ENCODE peak calls at places on chromosomes 16 and 17, in five cellular contexts. R, J, E, W and Q are unnamed samples.

GRCh38 chr17:50218771-50219315 is 17.4 kb upstream of the COL1A1 start:
- DNase-seq in E (no peak), R (no peak), W (peak; percentile 89), J (peak; percentile 90), Q (peak; percentile 24)

GRCh38 chr17:72749119-72749572 is 343.3 kb downstream of the SLC39A11 start:
- DNase-seq in J (no peak), E (no peak), R (no peak), W (no peak), Q (no peak)

GRCh38 chr17:788551-788950 is 6.4 kb downstream of the MRM3 start:
- DNase-seq in W (no peak), R (no peak), E (no peak), J (no peak), Q (no peak)

GRCh38 chr17:67421869-67422273 is 44.8 kb downstream of the PITPNC1 start:
- DNase-seq in R (no peak), E (no peak), J (peak; percentile 97), W (peak; percentile 42), Q (no peak)

GRCh38 chr17:28227278-28228108 is 91.5 kb upstream of the TMEM97 start:
- DNase-seq in R (no peak), J (peak; percentile 28), E (peak; percentile 80), W (no peak), Q (no peak)

GRCh38 chr16:67993207-67994036 is 5.9 kb downstream of the DPEP2 start:
- DNase-seq in R (peak; percentile 93), J (peak; percentile 49), E (peak; percentile 74), W (peak; percentile 13), Q (peak; percentile 89)

GRCh38 chr17:2893422-2893914 is 97.2 kb downstream of the RAP1GAP2 start:
- DNase-seq in R (no peak), W (no peak), E (no peak), J (no peak), Q (no peak)

GRCh38 chr17:50588391-50589111 is 28.0 kb downstream of the CACNA1G start:
- DNase-seq in W (no peak), R (no peak), E (no peak), J (no peak), Q (no peak)

GRCh38 chr17:41907185-41907556 is 11.6 kb downstream of the ACLY start:
- DNase-seq in W (no peak), E (no peak), J (peak; percentile 24), R (no peak), Q (no peak)

GRCh38 chr17:77382966-77383612 is 242.3 kb downstream of the SEC14L1 start:
- DNase-seq in J (peak; percentile 69), E (no peak), W (peak; percentile 80), R (no peak), Q (no peak)

GRCh38 chr16:56116577-56116964 is 74.7 kb upstream of the GNAO1 start:
- DNase-seq in E (no peak), R (no peak), J (no peak), W (no peak), Q (no peak)

GRCh38 chr16:57510016-57510871 is 24.0 kb upstream of the DOK4 start:
- DNase-seq in E (no peak), W (no peak), R (peak; percentile 30), J (no peak), Q (no peak)

GRCh38 chr16:79639576-79640311 is 39.2 kb upstream of the MAF start:
- DNase-seq in R (no peak), E (no peak), J (no peak), W (no peak), Q (no peak)

GRCh38 chr16:84952335-84953050 is 58.8 kb downstream of the ZDHHC7 start:
- DNase-seq in R (peak; percentile 75), J (peak; percentile 64), E (peak; percentile 74), W (peak; percentile 66), Q (peak; percentile 85)

GRCh38 chr17:74176546-74177001 is 26.9 kb upstream of the RPL38 start:
- DNase-seq in R (peak; percentile 61), E (peak; percentile 60), W (no peak), J (peak; percentile 41), Q (peak; percentile 64)

GRCh38 chr17:81491761-81492160 is 20.8 kb downstream of the ACTG1 start:
- DNase-seq in W (no peak), R (no peak), E (no peak), J (no peak), Q (no peak)

GRCh38 chr16:76303637-76304314 is 26.6 kb downstream of the CNTNAP4 start:
- DNase-seq in W (no peak), E (no peak), J (no peak), R (no peak), Q (peak; percentile 6)

GRCh38 chr16:20880867-20881866 is 19.0 kb downstream of the DCUN1D3 start:
- DNase-seq in W (no peak), R (no peak), J (no peak), E (no peak), Q (no peak)

GRCh38 chr17:73430848-73431247 is 119.0 kb upstream of the CDC42EP4 start:
- DNase-seq in W (no peak), J (no peak), R (no peak), E (no peak), Q (no peak)

GRCh38 chr17:32445976-32446375 is 1.7 kb downstream of the PSMD11 start:
- DNase-seq in W (no peak), R (no peak), E (no peak), J (no peak), Q (no peak)

DNA sequence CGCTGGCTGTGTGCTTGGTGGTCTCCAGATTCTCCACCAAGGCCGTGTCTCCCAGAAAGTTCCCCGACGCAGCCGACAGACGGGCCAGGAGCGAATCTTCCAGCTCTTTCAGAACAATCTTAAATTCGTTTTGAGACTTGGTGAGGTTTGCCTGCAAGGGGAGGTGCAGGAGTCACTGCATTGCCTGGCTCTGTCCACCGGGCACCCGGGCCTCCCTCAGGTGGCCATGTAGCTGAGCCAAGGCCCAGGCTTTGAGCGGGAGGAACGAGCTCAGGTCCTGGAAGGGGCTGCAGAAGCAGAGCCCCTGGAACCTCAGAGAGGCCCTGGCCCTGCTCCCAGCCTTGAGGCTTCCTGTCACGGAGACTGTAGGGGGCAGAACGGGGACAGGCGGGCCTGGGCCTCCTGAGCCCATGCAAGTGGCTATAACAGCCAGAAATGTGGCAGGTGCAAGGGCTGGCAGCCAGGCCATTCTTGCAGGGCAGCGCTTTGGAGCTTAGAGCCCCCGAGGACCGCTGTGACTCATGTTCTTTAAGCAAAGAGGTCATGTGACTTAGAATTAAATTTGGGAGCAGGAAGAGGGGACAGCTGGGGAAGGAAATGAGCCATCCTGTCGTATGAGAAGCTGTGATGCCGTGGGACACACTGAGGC is 72.4 kb downstream of the PGS1 start:
- DNase-seq in J (no peak), E (no peak), W (no peak), R (peak; percentile 83), Q (no peak)
- TF ChIP-seq CTCF in J (no peak), E (no peak), W (no peak), R (no peak), Q (no peak)

GRCh38 chr16:17743158-17743557 is 272.4 kb upstream of the XYLT1 start:
- DNase-seq in J (no peak), W (no peak), R (no peak), E (no peak), Q (no peak)
- TF ChIP-seq CTCF in J (no peak), W (no peak), R (no peak), E (no peak), Q (no peak)

DNA sequence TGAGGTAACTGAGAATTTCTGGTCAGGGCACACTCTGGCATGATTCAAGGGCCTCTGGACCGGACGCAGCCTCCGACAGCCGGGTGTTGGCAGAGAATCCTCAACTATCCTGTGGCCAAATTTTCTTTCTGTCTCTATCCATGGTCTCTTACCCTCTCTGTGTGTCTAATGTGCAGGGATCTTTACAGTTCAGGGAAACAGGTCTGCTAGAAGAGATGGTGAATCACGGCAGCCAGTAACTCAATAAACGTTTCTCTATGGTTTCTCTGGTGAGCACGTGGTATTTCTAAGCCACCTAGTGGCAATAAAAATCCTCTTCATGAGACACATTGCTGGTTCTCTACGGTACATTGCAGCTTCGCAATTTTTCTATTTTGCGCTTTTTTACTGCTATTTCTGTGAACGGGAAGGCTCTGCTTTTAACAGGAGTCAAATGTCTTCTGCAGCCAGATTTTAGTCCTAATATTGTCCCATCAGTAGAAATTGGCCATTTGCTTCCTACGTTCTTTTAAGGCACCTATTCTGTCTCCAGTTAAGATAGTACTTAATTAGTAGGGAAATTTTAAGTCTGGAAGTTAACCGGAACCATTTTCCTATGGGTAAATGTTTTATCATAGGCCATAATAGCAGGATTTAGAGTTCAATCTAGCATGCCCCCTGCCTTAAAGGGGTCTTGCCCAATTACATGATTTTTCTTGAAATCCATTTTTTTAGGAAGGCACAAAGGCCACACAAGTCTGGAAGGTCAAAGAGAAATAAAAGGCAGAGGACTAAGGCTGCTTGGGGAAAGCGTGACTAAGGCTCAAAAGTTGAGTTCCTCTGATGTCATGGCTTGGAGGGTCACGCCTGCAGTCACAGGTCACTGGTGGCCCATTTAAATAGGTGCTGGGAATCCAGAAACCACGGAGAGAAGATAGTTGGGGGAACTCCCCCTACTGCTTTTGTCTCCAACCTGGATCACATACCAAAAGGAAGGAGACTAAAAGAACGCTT is 31.5 kb downstream of the QPRT start:
- DNase-seq in W (peak; percentile 48), E (no peak), J (peak; percentile 67), R (no peak), Q (peak; percentile 67)
- TF ChIP-seq CTCF in W (peak; percentile 71), E (peak; percentile 67), J (peak; percentile 53), R (peak; percentile 60), Q (peak; percentile 28)

GRCh38 chr17:58873926-58874325 is 118.3 kb downstream of the PPM1E start:
- DNase-seq in E (no peak), R (no peak), J (no peak), W (no peak), Q (no peak)

GRCh38 chr17:58870747-58871146 is 115.1 kb downstream of the PPM1E start:
- DNase-seq in R (no peak), J (no peak), W (no peak), E (no peak), Q (no peak)

GRCh38 chr17:58875261-58875660 is 119.6 kb downstream of the PPM1E start:
- DNase-seq in E (no peak), R (no peak), J (no peak), W (no peak), Q (peak; percentile 30)
- TF ChIP-seq CTCF in E (no peak), R (no peak), J (no peak), W (no peak), Q (no peak)

GRCh38 chr17:14203392-14203791 is 33.3 kb downstream of the CDRT15 start:
- DNase-seq in R (no peak), J (no peak), E (no peak), W (no peak), Q (no peak)
- TF ChIP-seq CTCF in R (no peak), J (peak; percentile 24), E (peak; percentile 35), W (peak; percentile 45), Q (peak; percentile 10)

GRCh38 chr17:75849724-75850123 is 5.4 kb downstream of the WBP2 start:
- DNase-seq in E (no peak), W (no peak), R (no peak), J (no peak), Q (no peak)
- TF ChIP-seq CTCF in E (no peak), W (no peak), R (no peak), J (no peak), Q (no peak)

DNA sequence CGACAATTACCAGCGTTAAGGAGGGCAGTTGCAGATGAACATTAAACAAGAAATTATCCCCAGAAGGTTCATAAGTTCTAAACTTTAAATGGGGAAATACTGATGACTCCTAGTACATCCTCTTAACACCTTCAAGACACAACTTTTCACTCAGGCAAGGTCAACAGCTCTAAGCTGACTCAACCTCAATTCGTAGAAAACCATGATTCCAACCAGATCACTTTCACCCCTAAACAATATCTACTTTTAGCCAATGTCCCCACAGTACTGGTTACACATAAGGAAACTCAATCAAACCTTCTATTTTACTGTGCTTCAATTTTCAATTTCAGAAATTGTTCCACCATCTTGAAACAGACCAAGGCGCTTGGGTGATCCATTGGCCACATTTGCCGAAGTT is 2.3 kb downstream of the CDYL2 start:
- DNase-seq in W (no peak), R (no peak), E (no peak), J (no peak), Q (no peak)
- TF ChIP-seq CTCF in W (no peak), R (no peak), E (no peak), J (no peak), Q (no peak)